ENCODE peak calls at places on chromosomes 6 and 20, in eight cellular contexts. W, V, C, R, Y, I, E and O are unnamed samples.

GRCh38 chr20:8646026-8646425 is 422.9 kb upstream of the PLCB4 start:
- DNase-seq in R (no peak), V (no peak), W (no peak), I (no peak), E (no peak), Y (peak; percentile 22), C (no peak), O (no peak)

GRCh38 chr6:111552999-111553398 is 52.7 kb downstream of the TRAF3IP2 start:
- DNase-seq in R (no peak), E (no peak), W (no peak), I (no peak), C (no peak), V (no peak), Y (no peak), O (peak; percentile 55)

GRCh38 chr6:46044876-46045617 is 29.4 kb upstream of the CLIC5 start:
- DNase-seq in R (no peak), W (peak; percentile 73), Y (peak; percentile 90), C (no peak), I (no peak), E (peak; percentile 18), V (no peak), O (peak; percentile 26)

GRCh38 chr20:3616250-3616649 is 46.9 kb downstream of the GFRA4 start:
- DNase-seq in W (no peak), V (no peak), C (peak; percentile 16), E (no peak), I (peak; percentile 35), Y (peak; percentile 33), R (no peak), O (peak; percentile 54)

GRCh38 chr6:19410477-19410876 is 426.7 kb upstream of the ID4 start:
- DNase-seq in R (no peak), C (peak; percentile 29), I (no peak), W (no peak), V (no peak), E (no peak), Y (peak; percentile 66), O (no peak)

GRCh38 chr6:157629220-157629619 is 193.8 kb upstream of the SNX9 start:
- DNase-seq in Y (peak; percentile 37), I (peak; percentile 20), E (no peak), V (no peak), W (no peak), C (no peak), R (no peak), O (no peak)

GRCh38 chr6:7725412-7725811 is 487 bp upstream of the BMP6 start:
- DNase-seq in E (no peak), W (no peak), R (no peak), I (no peak), V (no peak), Y (no peak), C (no peak), O (no peak)

GRCh38 chr6:36204068-36204753 is 7.7 kb downstream of the BRPF3 start:
- DNase-seq in V (no peak), C (no peak), I (no peak), R (no peak), W (no peak), Y (no peak), E (no peak), O (no peak)

GRCh38 chr20:34449674-34450592 is 66.3 kb upstream of the DYNLRB1 start:
- DNase-seq in I (no peak), V (no peak), W (no peak), C (no peak), Y (no peak), R (no peak), E (no peak), O (no peak)

GRCh38 chr20:34448517-34448916 is 67.7 kb upstream of the DYNLRB1 start:
- DNase-seq in I (no peak), W (no peak), V (no peak), R (no peak), Y (no peak), C (no peak), E (no peak), O (no peak)

DNA sequence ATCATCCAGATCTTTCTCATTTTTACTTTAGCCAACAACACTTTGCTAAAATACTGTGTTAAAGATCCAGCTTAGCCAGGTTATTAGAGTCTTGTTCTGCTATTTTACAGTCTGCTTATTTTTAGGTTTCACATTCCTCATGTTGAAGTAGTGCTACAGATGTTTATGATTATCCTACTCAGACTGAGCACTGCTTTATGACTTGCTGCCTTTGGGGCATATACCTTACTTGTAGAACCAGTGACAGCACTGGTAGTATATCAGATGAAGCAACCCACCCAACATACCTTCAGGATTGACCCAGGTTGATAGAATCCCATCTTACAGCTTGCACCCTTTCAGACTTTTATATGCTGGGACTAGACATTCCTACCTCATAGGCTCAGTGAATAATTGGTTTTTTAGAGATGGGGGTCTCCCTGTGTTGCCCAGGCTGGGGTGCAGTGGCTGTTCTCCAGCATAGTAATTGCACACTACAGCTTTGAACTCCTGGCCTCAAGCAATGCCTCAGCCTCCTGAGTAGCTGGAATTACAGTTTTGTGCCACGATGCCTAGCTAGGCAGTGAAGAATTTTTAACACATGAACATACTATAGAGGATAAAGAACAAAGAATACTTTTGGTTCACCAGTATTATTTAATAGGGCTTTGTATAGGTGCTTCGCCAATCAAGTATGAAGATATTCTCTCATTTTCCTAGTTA is 63.8 kb upstream of the DYNLRB1 start:
- DNase-seq in C (no peak), E (no peak), V (no peak), Y (no peak), I (no peak), W (no peak), R (no peak), O (no peak)
- TF ChIP-seq CTCF in C (no peak), E (no peak), V (no peak), Y (no peak), I (no peak), W (no peak), R (no peak), O (no peak)

DNA sequence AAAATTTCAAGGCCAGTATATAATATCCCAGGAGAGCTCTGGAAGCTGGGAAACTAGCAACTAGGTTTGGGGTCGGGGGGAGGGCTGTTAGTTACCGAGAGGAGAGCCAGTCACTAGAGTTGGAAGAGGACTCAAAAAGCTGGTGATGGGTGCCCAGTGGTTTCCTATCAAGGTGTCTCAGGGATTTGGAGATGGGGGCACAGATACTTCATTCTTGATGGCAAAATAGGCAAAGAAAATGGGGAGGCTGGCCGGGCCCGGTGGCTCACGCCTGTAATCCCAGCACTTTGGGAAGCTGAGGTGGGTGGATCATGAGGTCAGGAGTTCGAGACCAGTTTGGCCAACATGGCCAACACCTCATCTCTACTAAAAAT is 805 bp downstream of the PHF1 start:
- DNase-seq in V (no peak), R (no peak), E (no peak), I (no peak), W (no peak), Y (no peak), C (no peak), O (no peak)
- H3K4me3 ChIP-seq in V (peak overlapping the region; percentile 82), R (peak overlapping the region; percentile 100), E (peak overlapping the region; percentile 99), I (peak overlapping the region; percentile 97), W (peak overlapping the region; percentile 77), Y (peak overlapping the region; percentile 62), C (peak overlapping the region; percentile 80), O (peak overlapping the region; percentile 98)

GRCh38 chr20:39106791-39107190 is 144.6 kb downstream of the DHX35 start:
- DNase-seq in V (no peak), R (no peak), Y (no peak), E (no peak), C (no peak), W (no peak), I (no peak), O (no peak)

GRCh38 chr20:39107741-39108140 is 145.6 kb downstream of the DHX35 start:
- DNase-seq in Y (no peak), V (no peak), I (no peak), E (no peak), R (no peak), W (peak; percentile 73), C (no peak), O (no peak)

GRCh38 chr20:39105551-39105950 is 143.4 kb downstream of the DHX35 start:
- DNase-seq in V (no peak), Y (no peak), I (no peak), R (no peak), E (no peak), C (no peak), W (no peak), O (no peak)

GRCh38 chr20:39103305-39103704 is 141.2 kb downstream of the DHX35 start:
- DNase-seq in I (no peak), V (no peak), E (no peak), Y (no peak), R (no peak), W (no peak), C (no peak), O (no peak)

DNA sequence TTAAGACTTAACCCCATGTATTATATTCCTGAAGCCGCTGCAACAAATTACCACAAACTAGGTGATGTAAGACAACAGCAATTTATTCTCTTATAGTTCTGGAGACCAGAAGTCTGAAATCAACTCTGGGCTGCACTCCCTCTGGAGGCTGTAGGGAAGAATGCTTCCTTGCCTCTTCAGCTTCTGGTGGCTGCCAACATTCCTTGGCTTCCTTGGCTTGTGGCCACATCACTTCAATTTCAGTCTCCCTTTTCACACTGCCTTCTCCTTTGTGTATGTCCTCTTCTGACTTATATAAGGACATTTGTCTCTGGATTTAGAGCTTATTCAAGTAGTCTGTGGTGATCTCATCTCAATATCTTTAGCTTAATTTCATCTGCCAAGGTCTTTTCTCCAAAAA is 141.6 kb downstream of the DHX35 start:
- DNase-seq in W (no peak), E (no peak), V (no peak), R (no peak), C (no peak), I (no peak), Y (no peak), O (no peak)
- TF ChIP-seq CTCF in W (peak; percentile 18), E (no peak), V (no peak), R (no peak), C (no peak), I (peak; percentile 12), Y (no peak), O (no peak)

GRCh38 chr6:152380351-152380767 is 256.8 kb downstream of the SYNE1 start:
- DNase-seq in V (peak; percentile 35), W (no peak), E (no peak), R (no peak), C (peak; percentile 18), Y (peak; percentile 92), I (peak; percentile 85), O (no peak)

GRCh38 chr6:152372945-152373344 is 264.2 kb downstream of the SYNE1 start:
- DNase-seq in V (no peak), I (no peak), R (no peak), Y (no peak), E (no peak), C (no peak), W (no peak), O (no peak)

GRCh38 chr6:152375200-152375599 is 262.0 kb downstream of the SYNE1 start:
- DNase-seq in V (no peak), I (no peak), W (no peak), Y (no peak), C (no peak), R (no peak), E (no peak), O (no peak)

GRCh38 chr6:152380993-152381898 is 255.9 kb downstream of the SYNE1 start:
- DNase-seq in V (no peak), I (peak; percentile 88), Y (peak; percentile 97), R (peak; percentile 49), C (peak; percentile 88), W (peak; percentile 73), E (peak; percentile 63), O (peak; percentile 41)

DNA sequence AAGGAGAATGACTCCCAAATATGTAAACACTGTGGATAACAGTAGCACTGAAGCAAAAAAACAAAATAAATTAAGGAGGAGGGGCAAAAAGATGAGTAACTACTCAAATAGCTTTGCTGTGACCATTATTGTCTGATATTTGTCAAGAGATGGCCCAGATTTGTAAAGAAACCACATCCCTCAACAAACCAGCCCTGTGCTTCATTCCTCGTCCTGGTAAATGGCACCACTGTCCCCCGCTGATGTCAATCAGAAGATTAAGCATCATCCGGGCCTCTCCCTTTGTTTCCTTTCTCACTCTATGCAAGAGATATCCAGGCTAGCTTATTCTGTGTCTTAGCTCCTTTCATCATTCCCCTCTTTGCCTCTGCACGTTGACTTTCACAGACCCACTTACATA is 259.0 kb downstream of the SYNE1 start:
- DNase-seq in I (no peak), C (no peak), V (no peak), Y (peak; percentile 19), E (no peak), R (no peak), W (no peak), O (no peak)
- H3K4me3 ChIP-seq in I (peak overlapping the region; percentile 60), C (peak overlapping the region; percentile 36), V (no peak overlapping the region), Y (no peak overlapping the region), E (peak overlapping the region; percentile 61), R (no peak overlapping the region), W (no peak overlapping the region), O (no peak overlapping the region)